ENCODE peak calls at places on chromosomes 4 and X, in seven cellular contexts. T is pancreas, Z is heart right ventricle, V is mucosa of descending colon, H is breast epithelium, P is A673, Q is stomach. D is an unnamed sample.

GRCh38 chr4:152696764-152697250 is 17.0 kb upstream of the TMEM154 start:
- DNase-seq in H (no peak), T (no peak), Q (peak), Z (no peak), P (no peak), V (no peak), D (no peak)

GRCh38 chr4:27094224-27094623 is 233.6 kb downstream of the STIM2 start:
- DNase-seq in Q (no peak), H (no peak), Z (no peak), V (no peak), T (no peak), P (no peak), D (no peak)

GRCh38 chr4:53601251-53601764 is 10.0 kb upstream of the LNX1 start:
- DNase-seq in P (peak), H (peak), T (peak), V (peak), Z (peak), Q (no peak), D (no peak)

GRCh38 chr4:72205831-72206230 is 174.0 kb downstream of the NPFFR2 start:
- DNase-seq in Q (no peak), H (no peak), P (no peak), V (no peak), Z (no peak), T (no peak), D (no peak)

GRCh38 chrX:9180623-9181022 is 146.7 kb upstream of the FAM9B start:
- DNase-seq in V (no peak), H (no peak), T (no peak), Q (no peak), P (no peak), Z (no peak), D (no peak)

GRCh38 chrX:7640392-7640791 is 202.6 kb upstream of the VCX start:
- DNase-seq in Q (no peak), P (no peak), H (no peak), V (no peak), T (no peak), Z (no peak), D (no peak)

GRCh38 chr4:117771647-117772337 is 262.5 kb upstream of the NDST3 start:
- DNase-seq in V (no peak), H (no peak), Z (no peak), T (no peak), P (no peak), Q (no peak), D (no peak)

GRCh38 chr4:185840201-185840600 is 28.2 kb upstream of the SORBS2 start:
- DNase-seq in P (no peak), V (no peak), T (no peak), Z (no peak), H (no peak), Q (no peak), D (no peak)

GRCh38 chr4:154361450-154361849 is 130.1 kb downstream of the DCHS2 start:
- DNase-seq in Z (no peak), T (no peak), P (no peak), H (no peak), V (no peak), Q (no peak), D (no peak)

GRCh38 chr4:129220254-129220653 is 124.3 kb downstream of the C4orf33 start:
- DNase-seq in Z (no peak), V (no peak), P (no peak), T (no peak), H (no peak), Q (no peak), D (no peak)

GRCh38 chr4:57612279-57612678 is 502.1 kb upstream of the IGFBP7 start:
- DNase-seq in H (no peak), P (no peak), Q (no peak), T (no peak), V (no peak), Z (no peak), D (no peak)

GRCh38 chr4:78428996-78429395 is 122.6 kb upstream of the ANXA3 start:
- DNase-seq in T (no peak), Z (no peak), Q (no peak), V (no peak), P (no peak), H (no peak), D (no peak)

GRCh38 chr4:78437608-78438088 is 113.9 kb upstream of the ANXA3 start:
- DNase-seq in Q (no peak), Z (no peak), V (no peak), T (no peak), P (no peak), H (no peak), D (no peak)

GRCh38 chr4:78426972-78427371 is 124.6 kb upstream of the ANXA3 start:
- DNase-seq in T (peak), Z (no peak), H (no peak), Q (no peak), V (no peak), P (no peak), D (no peak)

GRCh38 chr4:78432896-78433295 is 118.7 kb upstream of the ANXA3 start:
- DNase-seq in V (no peak), Q (no peak), H (no peak), P (no peak), T (no peak), Z (no peak), D (no peak)
- TF ChIP-seq CTCF in V (no peak), Q (no peak), H (no peak), P (no peak), T (no peak), Z (no peak), D (no peak)

DNA sequence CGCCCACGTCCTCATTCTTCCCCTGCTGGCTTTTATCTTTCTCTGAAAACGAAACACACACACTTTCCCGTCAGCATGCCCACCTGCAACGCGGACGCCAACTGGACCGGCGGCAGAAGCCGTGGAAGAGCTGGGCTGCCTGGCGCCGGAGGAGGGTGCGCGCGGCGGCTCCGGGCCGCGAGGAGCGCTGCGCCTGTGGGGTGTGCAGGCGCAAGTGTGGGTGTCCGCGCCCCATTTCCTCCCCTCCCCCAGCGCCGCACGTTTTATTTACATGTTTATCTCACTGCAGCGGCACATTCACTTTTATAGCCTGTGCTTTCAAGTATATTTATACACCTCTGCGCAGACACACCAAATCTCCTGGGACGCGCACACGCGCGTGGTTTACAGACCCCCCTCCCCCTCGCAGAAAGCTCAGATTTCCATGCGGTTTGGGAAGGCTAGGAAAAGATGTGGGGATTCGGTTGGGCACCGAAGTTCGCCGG is 1.5 kb downstream of the PITX2 start:
- DNase-seq in H (no peak), P (no peak), Q (no peak), V (peak), Z (no peak), T (no peak), D (no peak)
- H3K4me3 ChIP-seq in H (peak), P (no peak), Q (peak), V (no peak), Z (peak), T (no peak), D (peak)

DNA sequence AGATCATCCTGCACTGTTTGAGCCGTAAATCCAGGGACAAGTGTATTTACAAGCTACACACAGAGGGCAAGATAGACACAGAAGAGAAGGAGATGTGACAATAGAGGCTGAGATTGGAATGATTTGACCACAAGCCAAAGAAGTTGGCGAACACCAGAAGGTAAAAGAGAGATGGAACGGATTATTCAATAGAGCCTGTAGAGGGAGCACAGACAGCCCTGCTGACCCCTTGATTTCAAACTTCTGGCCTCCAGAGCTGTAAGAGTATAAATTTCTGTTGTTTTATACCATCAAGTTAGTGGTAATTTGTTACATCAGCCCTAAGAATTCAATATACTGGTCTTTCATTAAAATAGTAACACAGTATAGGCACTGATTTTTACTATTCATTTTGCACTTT is 447.8 kb downstream of the FAT4 start:
- DNase-seq in P (no peak), Q (no peak), Z (no peak), V (no peak), H (no peak), T (no peak), D (no peak)
- TF ChIP-seq CTCF in P (peak), Q (no peak), Z (no peak), V (no peak), H (no peak), T (no peak), D (no peak)

GRCh38 chrX:103510031-103510430 is 9.3 kb downstream of the RAB40A start:
- DNase-seq in V (no peak), H (no peak), Z (no peak), P (no peak), Q (no peak), T (no peak), D (no peak)
- H3K4me3 ChIP-seq in V (no peak), H (no peak), Z (no peak), P (no peak), Q (no peak), T (no peak), D (no peak)

GRCh38 chr4:2996437-2996836 is 33.1 kb downstream of the GRK4 start:
- DNase-seq in V (no peak), Q (no peak), Z (no peak), T (no peak), H (no peak), P (no peak), D (no peak)

GRCh38 chr4:2995546-2996265 is 32.3 kb downstream of the GRK4 start:
- DNase-seq in T (no peak), Q (no peak), P (no peak), Z (no peak), V (no peak), H (no peak), D (no peak)

GRCh38 chr4:2991243-2991642 is 27.9 kb downstream of the GRK4 start:
- DNase-seq in V (no peak), T (no peak), Z (no peak), Q (no peak), H (no peak), P (no peak), D (no peak)

GRCh38 chr4:2994917-2995316 is 31.5 kb downstream of the GRK4 start:
- DNase-seq in V (no peak), Q (no peak), H (no peak), T (no peak), Z (no peak), P (no peak), D (no peak)
- TF ChIP-seq CTCF in V (no peak), Q (no peak), H (no peak), T (no peak), Z (no peak), P (no peak), D (no peak)

GRCh38 chrX:48520976-48521352 is 644 bp upstream of the EBP start:
- DNase-seq in V (no peak), Z (no peak), H (no peak), P (peak), Q (no peak), T (no peak), D (no peak)
- H3K4me3 ChIP-seq in V (no peak), Z (peak), H (peak), P (peak), Q (peak), T (peak), D (peak)

GRCh38 chr4:15348236-15348635 is 79.6 kb upstream of the C1QTNF7 start:
- DNase-seq in T (no peak), Q (no peak), P (no peak), V (no peak), Z (no peak), H (no peak), D (no peak)
- TF ChIP-seq CTCF in T (no peak), Q (no peak), P (no peak), V (no peak), Z (no peak), H (no peak), D (no peak)

DNA sequence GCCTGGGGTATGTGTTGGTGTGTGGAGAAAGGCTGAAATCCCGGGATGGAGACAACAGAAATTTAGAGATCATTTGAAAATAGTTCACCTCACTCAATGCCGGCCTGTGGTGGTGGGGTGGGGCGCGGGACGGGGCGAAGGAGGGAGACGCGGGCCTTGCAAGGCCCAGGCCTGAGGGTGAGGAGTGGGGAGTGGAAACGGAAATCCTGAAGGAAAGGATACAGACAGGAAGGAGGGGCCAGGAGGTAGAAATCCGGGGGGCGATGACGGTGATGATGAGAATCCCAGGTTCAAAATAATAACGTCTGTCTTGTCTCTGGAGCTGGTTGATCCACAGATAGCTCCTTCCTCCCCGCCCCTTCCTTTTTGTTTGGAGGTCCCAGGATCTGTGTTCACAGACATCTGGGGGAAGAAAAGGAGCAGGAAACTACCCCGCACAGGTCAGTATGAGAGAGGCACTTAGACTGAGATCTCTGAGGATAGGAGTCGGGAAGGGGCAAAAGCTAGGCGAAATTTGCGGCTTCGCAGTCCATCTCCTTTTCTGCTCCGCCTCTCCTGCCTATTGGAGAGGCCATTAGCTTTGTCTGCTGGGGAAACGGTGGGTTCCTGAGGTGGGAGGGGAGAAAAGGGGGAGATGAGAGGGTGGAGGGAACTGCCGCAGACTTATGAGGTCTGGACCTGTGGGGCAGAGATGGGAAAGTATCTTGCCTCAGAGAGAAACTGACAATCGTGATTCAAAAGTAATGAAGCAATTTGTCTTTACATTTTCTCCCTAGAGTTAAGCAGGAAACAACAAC is 760 bp downstream of the TCEAL7 start:
- DNase-seq in H (no peak), Z (no peak), Q (no peak), P (no peak), T (no peak), V (no peak), D (no peak)
- H3K4me3 ChIP-seq in H (peak), Z (no peak), Q (peak), P (no peak), T (no peak), V (no peak), D (no peak)